ENCODE peak calls at places on chromosome 16, in four cellular contexts. One of them, this sample, is unnamed.

GRCh38 chr16:20925780-20926179 is 25.2 kb downstream of the LYRM1 start:
- DNase-seq in GM12878: no peak
- DNase-seq in HepG2: peak; percentile 65
- DNase-seq in H1: no peak
- DNase-seq in this sample: no peak

GRCh38 chr16:48105456-48105855 is 50.3 kb downstream of the ABCC12 start:
- DNase-seq in H1: no peak
- DNase-seq in HepG2: no peak
- DNase-seq in GM12878: no peak
- DNase-seq in this sample: no peak

GRCh38 chr16:82628741-82629140 is 2.0 kb downstream of the CDH13 start:
- DNase-seq in HepG2: no peak
- DNase-seq in GM12878: no peak
- DNase-seq in H1: no peak
- DNase-seq in this sample: no peak

GRCh38 chr16:65410801-65411200 is 288.9 kb upstream of the CDH11 start:
- DNase-seq in GM12878: no peak
- DNase-seq in HepG2: no peak
- DNase-seq in H1: no peak
- DNase-seq in this sample: no peak

GRCh38 chr16:81834868-81835267 is 55.8 kb downstream of the PLCG2 start:
- DNase-seq in HepG2: no peak
- DNase-seq in GM12878: no peak
- DNase-seq in H1: no peak
- DNase-seq in this sample: no peak

GRCh38 chr16:65667013-65667578 is 545.2 kb upstream of the CDH11 start:
- DNase-seq in GM12878: no peak
- DNase-seq in H1: no peak
- DNase-seq in HepG2: peak; percentile 9
- DNase-seq in this sample: peak; percentile 27

GRCh38 chr16:19186403-19186802 is 18.4 kb downstream of the SYT17 start:
- DNase-seq in HepG2: no peak
- DNase-seq in H1: no peak
- DNase-seq in GM12878: no peak
- DNase-seq in this sample: no peak

GRCh38 chr16:10688291-10688690 is 6.4 kb downstream of the TEKT5 start:
- DNase-seq in HepG2: no peak
- DNase-seq in GM12878: no peak
- DNase-seq in H1: no peak
- DNase-seq in this sample: no peak

GRCh38 chr16:67150833-67151396 is at the start of gene B3GNT9:
- DNase-seq in HepG2: peak; percentile 56
- DNase-seq in H1: peak; percentile 88
- DNase-seq in GM12878: no peak
- DNase-seq in this sample: no peak

GRCh38 chr16:70453117-70453890 is 1.1 kb upstream of the FCSK start:
- DNase-seq in GM12878: no peak
- DNase-seq in H1: no peak
- DNase-seq in HepG2: no peak
- DNase-seq in this sample: no peak

GRCh38 chr16:17224859-17225258 is 245.9 kb downstream of the XYLT1 start:
- DNase-seq in H1: no peak
- DNase-seq in HepG2: no peak
- DNase-seq in GM12878: no peak
- DNase-seq in this sample: no peak

GRCh38 chr16:27960619-27961295 is 102.8 kb downstream of the GSG1L start:
- DNase-seq in HepG2: no peak
- DNase-seq in H1: no peak
- DNase-seq in GM12878: no peak
- DNase-seq in this sample: no peak

GRCh38 chr16:4507588-4508345 is 30.8 kb downstream of the CDIP1 start:
- DNase-seq in H1: no peak
- DNase-seq in GM12878: no peak
- DNase-seq in HepG2: no peak
- DNase-seq in this sample: no peak

GRCh38 chr16:4509420-4509819 is 29.2 kb downstream of the CDIP1 start:
- DNase-seq in HepG2: no peak
- DNase-seq in H1: no peak
- DNase-seq in GM12878: no peak
- DNase-seq in this sample: no peak

GRCh38 chr16:4508806-4509205 is 29.8 kb downstream of the CDIP1 start:
- DNase-seq in HepG2: no peak
- DNase-seq in H1: no peak
- DNase-seq in GM12878: no peak
- DNase-seq in this sample: no peak

GRCh38 chr16:4506450-4506849 is 30.3 kb downstream of the HMOX2 start:
- DNase-seq in HepG2: peak; percentile 59
- DNase-seq in GM12878: peak; percentile 39
- DNase-seq in H1: peak; percentile 56
- DNase-seq in this sample: peak; percentile 61

GRCh38 chr16:4505356-4506153 is 29.4 kb downstream of the HMOX2 start:
- DNase-seq in HepG2: no peak
- DNase-seq in GM12878: peak; percentile 70
- DNase-seq in H1: no peak
- DNase-seq in this sample: no peak
- TF ChIP-seq YY1 in HepG2: no peak
- TF ChIP-seq YY1 in GM12878: no peak
- TF ChIP-seq YY1 in H1: no peak
- TF ChIP-seq YY1 in this sample: no peak

GRCh38 chr16:86590501-86591144 is 12.3 kb downstream of the FOXL1 start:
- DNase-seq in H1: no peak
- DNase-seq in GM12878: no peak
- DNase-seq in HepG2: peak; percentile 32
- DNase-seq in this sample: no peak
- TF ChIP-seq SUZ12 in H1: no peak
- TF ChIP-seq SUZ12 in GM12878: no peak
- TF ChIP-seq SUZ12 in HepG2: no peak
- TF ChIP-seq SUZ12 in this sample: no peak

GRCh38 chr16:12096162-12096781 is 119.7 kb downstream of the SNX29 start:
- DNase-seq in H1: no peak
- DNase-seq in HepG2: no peak
- DNase-seq in GM12878: no peak
- DNase-seq in this sample: no peak
- TF ChIP-seq YY1 in H1: no peak
- TF ChIP-seq YY1 in HepG2: no peak
- TF ChIP-seq YY1 in GM12878: no peak
- TF ChIP-seq YY1 in this sample: no peak

GRCh38 chr16:78773316-78773715 is 673.9 kb downstream of the WWOX start:
- DNase-seq in H1: no peak
- DNase-seq in GM12878: no peak
- DNase-seq in HepG2: no peak
- DNase-seq in this sample: no peak

GRCh38 chr16:78775161-78775561 is 675.7 kb downstream of the WWOX start:
- DNase-seq in HepG2: no peak
- DNase-seq in GM12878: no peak
- DNase-seq in H1: no peak
- DNase-seq in this sample: no peak

GRCh38 chr16:78768226-78768625 is 668.8 kb downstream of the WWOX start:
- DNase-seq in GM12878: no peak
- DNase-seq in HepG2: no peak
- DNase-seq in H1: no peak
- DNase-seq in this sample: no peak

GRCh38 chr16:78768723-78769122 is 669.3 kb downstream of the WWOX start:
- DNase-seq in H1: no peak
- DNase-seq in GM12878: no peak
- DNase-seq in HepG2: no peak
- DNase-seq in this sample: no peak

GRCh38 chr16:78770353-78771091 is 671.1 kb downstream of the WWOX start:
- DNase-seq in H1: peak; percentile 95
- DNase-seq in HepG2: peak; percentile 67
- DNase-seq in GM12878: no peak
- DNase-seq in this sample: peak; percentile 57
- TF ChIP-seq SUZ12 in H1: no peak
- TF ChIP-seq SUZ12 in HepG2: no peak
- TF ChIP-seq SUZ12 in GM12878: no peak
- TF ChIP-seq SUZ12 in this sample: no peak

GRCh38 chr16:12390644-12391043 is 413.0 kb downstream of the CPPED1 start:
- DNase-seq in GM12878: no peak
- DNase-seq in HepG2: no peak
- DNase-seq in H1: no peak
- DNase-seq in this sample: no peak
- TF ChIP-seq YY1 in GM12878: no peak
- TF ChIP-seq YY1 in HepG2: no peak
- TF ChIP-seq YY1 in H1: no peak
- TF ChIP-seq YY1 in this sample: no peak

GRCh38 chr16:2415085-2415484 is 14.2 kb upstream of the CCNF start:
- DNase-seq in H1: no peak
- DNase-seq in GM12878: no peak
- DNase-seq in HepG2: no peak
- DNase-seq in this sample: no peak
- TF ChIP-seq SUZ12 in H1: no peak
- TF ChIP-seq SUZ12 in GM12878: no peak
- TF ChIP-seq SUZ12 in HepG2: no peak
- TF ChIP-seq SUZ12 in this sample: no peak

DNA sequence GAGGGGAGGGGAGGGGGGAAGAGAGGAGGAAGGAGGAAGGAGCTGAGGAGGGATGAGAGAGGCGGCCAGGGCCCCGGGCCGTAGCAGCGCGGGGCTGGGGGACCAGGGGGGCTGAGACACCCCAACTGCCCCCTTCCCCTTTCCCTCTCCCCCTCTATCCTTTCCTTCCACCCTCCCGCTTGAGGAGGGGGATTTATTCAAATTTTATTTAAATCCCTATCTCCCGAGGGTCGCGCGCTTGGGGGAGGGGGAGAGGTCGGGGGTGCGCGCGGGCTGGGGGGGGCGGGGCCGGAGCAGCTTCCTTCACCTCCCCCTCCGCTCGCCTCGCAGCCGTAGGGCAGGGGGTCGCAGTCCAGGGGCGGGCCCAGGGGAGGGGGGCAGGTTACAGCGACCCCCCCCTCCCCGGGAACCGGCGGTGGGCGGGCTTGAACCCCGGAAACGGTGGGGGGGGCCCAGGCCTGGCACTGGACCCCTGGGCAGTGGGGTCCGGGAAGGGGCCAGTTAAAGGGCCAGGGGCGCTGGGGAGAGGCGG is at the start of gene FBXL19:
- DNase-seq in GM12878: no peak
- DNase-seq in HepG2: no peak
- DNase-seq in H1: no peak
- DNase-seq in this sample: no peak
- TF ChIP-seq YY1 in GM12878: no peak
- TF ChIP-seq YY1 in HepG2: no peak
- TF ChIP-seq YY1 in H1: no peak
- TF ChIP-seq YY1 in this sample: no peak

DNA sequence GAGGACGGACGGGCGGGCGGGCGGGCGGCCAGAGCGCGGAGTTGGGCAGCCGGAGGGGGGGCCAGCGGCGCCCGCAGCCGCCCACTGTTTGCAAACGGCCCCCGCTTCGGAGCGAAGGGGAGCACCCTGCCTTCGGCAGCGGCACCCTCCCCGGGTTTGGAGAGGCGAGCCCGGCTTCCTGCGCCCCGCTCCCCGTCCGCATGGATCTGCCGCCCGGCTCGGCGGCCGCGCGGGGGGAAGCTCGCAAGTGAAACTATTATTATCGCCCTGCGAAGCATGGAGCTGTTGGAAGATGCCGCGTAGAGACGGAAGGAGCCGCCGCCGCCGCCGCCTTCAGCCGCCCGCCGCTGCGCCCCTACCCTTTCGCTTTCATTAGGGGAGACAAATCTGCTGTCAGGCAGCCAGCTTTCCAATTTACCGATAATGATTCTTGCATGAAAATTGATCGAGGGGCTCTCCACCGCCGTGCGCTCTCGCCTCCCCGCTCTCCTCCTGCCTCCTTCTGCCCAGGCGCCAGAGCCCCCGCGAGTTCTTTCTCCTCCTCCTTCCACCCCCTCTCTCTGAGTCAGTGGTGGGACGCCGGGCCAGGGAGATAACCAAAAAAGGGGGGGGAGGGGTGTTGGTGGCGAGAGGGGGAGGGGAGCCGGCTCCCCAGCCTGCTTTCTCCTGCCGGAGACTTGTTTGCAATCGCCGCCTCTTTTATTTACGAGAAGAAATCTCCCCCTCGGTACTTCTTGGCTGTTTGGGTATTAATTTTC is 58.2 kb upstream of the GSE1 start:
- DNase-seq in HepG2: no peak
- DNase-seq in GM12878: no peak
- DNase-seq in H1: no peak
- DNase-seq in this sample: no peak
- TF ChIP-seq SUZ12 in HepG2: no peak
- TF ChIP-seq SUZ12 in GM12878: no peak
- TF ChIP-seq SUZ12 in H1: no peak
- TF ChIP-seq SUZ12 in this sample: no peak

GRCh38 chr16:50651835-50652438 is 29.2 kb downstream of the SNX20 start:
- DNase-seq in HepG2: no peak
- DNase-seq in H1: no peak
- DNase-seq in GM12878: no peak
- DNase-seq in this sample: no peak
- TF ChIP-seq YY1 in HepG2: no peak
- TF ChIP-seq YY1 in H1: no peak
- TF ChIP-seq YY1 in GM12878: no peak
- TF ChIP-seq YY1 in this sample: no peak

This sample was measured in NT2/D1.